ENCODE peak calls at places on chromosomes 5 and 9, in seven cellular contexts. One of them, this sample, is unnamed.

GRCh38 chr5:39476466-39477215 is 51.9 kb upstream of the DAB2 start:
- DNase-seq in astrocyte: peak
- DNase-seq in PC-3: peak
- DNase-seq in IMR-90: peak
- DNase-seq in A549: no peak
- DNase-seq in mesendoderm: peak
- DNase-seq in H9: no peak
- DNase-seq in this sample: no peak

GRCh38 chr5:32504923-32505596 is 60.5 kb upstream of the ZFR start:
- DNase-seq in mesendoderm: no peak
- DNase-seq in PC-3: no peak
- DNase-seq in IMR-90: peak
- DNase-seq in H9: no peak
- DNase-seq in astrocyte: peak
- DNase-seq in A549: no peak
- DNase-seq in this sample: no peak

GRCh38 chr5:9507974-9508373 is 37.9 kb downstream of the SEMA5A start:
- DNase-seq in IMR-90: peak
- DNase-seq in mesendoderm: no peak
- DNase-seq in astrocyte: peak
- DNase-seq in PC-3: no peak
- DNase-seq in A549: no peak
- DNase-seq in H9: no peak
- DNase-seq in this sample: peak

GRCh38 chr9:35840901-35841900 is 12.2 kb downstream of the TMEM8B start:
- DNase-seq in IMR-90: no peak
- DNase-seq in astrocyte: no peak
- DNase-seq in A549: no peak
- DNase-seq in PC-3: no peak
- DNase-seq in H9: no peak
- DNase-seq in mesendoderm: no peak
- DNase-seq in this sample: no peak

GRCh38 chr9:99299214-99300102 is 77.4 kb downstream of the SEC61B start:
- DNase-seq in PC-3: peak
- DNase-seq in astrocyte: peak
- DNase-seq in IMR-90: peak
- DNase-seq in H9: no peak
- DNase-seq in mesendoderm: peak
- DNase-seq in A549: no peak
- DNase-seq in this sample: peak

GRCh38 chr5:171418982-171419662 is at the start of gene FGF18:
- DNase-seq in H9: peak
- DNase-seq in A549: peak
- DNase-seq in IMR-90: peak
- DNase-seq in astrocyte: peak
- DNase-seq in PC-3: peak
- DNase-seq in mesendoderm: peak
- DNase-seq in this sample: peak

GRCh38 chr5:72633041-72633445 is 125.8 kb upstream of the ZNF366 start:
- DNase-seq in astrocyte: no peak
- DNase-seq in PC-3: no peak
- DNase-seq in IMR-90: peak
- DNase-seq in mesendoderm: no peak
- DNase-seq in A549: no peak
- DNase-seq in H9: no peak
- DNase-seq in this sample: no peak

GRCh38 chr5:143536364-143536763 is 132.9 kb upstream of the NR3C1 start:
- DNase-seq in astrocyte: peak
- DNase-seq in mesendoderm: peak
- DNase-seq in IMR-90: peak
- DNase-seq in H9: no peak
- DNase-seq in PC-3: peak
- DNase-seq in A549: peak
- DNase-seq in this sample: peak

GRCh38 chr9:127808347-127809001 is 5.8 kb downstream of the FPGS start:
- DNase-seq in PC-3: no peak
- DNase-seq in H9: no peak
- DNase-seq in A549: no peak
- DNase-seq in astrocyte: no peak
- DNase-seq in IMR-90: no peak
- DNase-seq in mesendoderm: no peak
- DNase-seq in this sample: no peak

GRCh38 chr5:124439609-124440008 is 306.8 kb downstream of the ZNF608 start:
- DNase-seq in mesendoderm: no peak
- DNase-seq in astrocyte: no peak
- DNase-seq in H9: no peak
- DNase-seq in A549: no peak
- DNase-seq in PC-3: no peak
- DNase-seq in IMR-90: no peak
- DNase-seq in this sample: no peak

GRCh38 chr9:93505518-93506123 is 52.2 kb upstream of the FAM120AOS start:
- DNase-seq in PC-3: no peak
- DNase-seq in mesendoderm: no peak
- DNase-seq in astrocyte: no peak
- DNase-seq in A549: no peak
- DNase-seq in IMR-90: no peak
- DNase-seq in H9: no peak
- DNase-seq in this sample: no peak

GRCh38 chr9:133125706-133126696 is 5.0 kb upstream of the RALGDS start:
- DNase-seq in PC-3: no peak
- DNase-seq in A549: no peak
- DNase-seq in astrocyte: peak
- DNase-seq in mesendoderm: no peak
- DNase-seq in H9: no peak
- DNase-seq in IMR-90: peak
- DNase-seq in this sample: no peak

GRCh38 chr9:126756876-126757415 is 47.9 kb upstream of the ZBTB43 start:
- DNase-seq in PC-3: no peak
- DNase-seq in IMR-90: no peak
- DNase-seq in astrocyte: no peak
- DNase-seq in mesendoderm: no peak
- DNase-seq in A549: no peak
- DNase-seq in H9: no peak
- DNase-seq in this sample: no peak

GRCh38 chr5:135996611-135997010 is 32.2 kb upstream of the TGFBI start:
- DNase-seq in A549: no peak
- DNase-seq in PC-3: peak
- DNase-seq in mesendoderm: no peak
- DNase-seq in astrocyte: peak
- DNase-seq in IMR-90: peak
- DNase-seq in H9: no peak
- DNase-seq in this sample: no peak

GRCh38 chr9:110591526-110591925 is 12.0 kb upstream of the SVEP1 start:
- DNase-seq in astrocyte: peak
- DNase-seq in H9: no peak
- DNase-seq in IMR-90: peak
- DNase-seq in PC-3: peak
- DNase-seq in A549: no peak
- DNase-seq in mesendoderm: peak
- DNase-seq in this sample: peak

GRCh38 chr9:4620881-4621555 is 41.1 kb upstream of the PLPP6 start:
- DNase-seq in astrocyte: peak
- DNase-seq in H9: no peak
- DNase-seq in IMR-90: peak
- DNase-seq in mesendoderm: peak
- DNase-seq in PC-3: no peak
- DNase-seq in A549: no peak
- DNase-seq in this sample: no peak

GRCh38 chr5:170681013-170681433 is 102.5 kb upstream of the GABRP start:
- DNase-seq in astrocyte: peak
- DNase-seq in A549: peak
- DNase-seq in H9: peak
- DNase-seq in mesendoderm: peak
- DNase-seq in PC-3: peak
- DNase-seq in IMR-90: peak
- DNase-seq in this sample: peak

GRCh38 chr9:112035166-112035816 is 138.7 kb downstream of the UGCG start:
- DNase-seq in PC-3: no peak
- DNase-seq in astrocyte: no peak
- DNase-seq in A549: no peak
- DNase-seq in mesendoderm: no peak
- DNase-seq in IMR-90: no peak
- DNase-seq in H9: no peak
- DNase-seq in this sample: no peak

GRCh38 chr5:98750693-98751092 is 22.8 kb upstream of the RGMB start:
- DNase-seq in IMR-90: no peak
- DNase-seq in A549: no peak
- DNase-seq in astrocyte: no peak
- DNase-seq in PC-3: peak
- DNase-seq in H9: peak
- DNase-seq in mesendoderm: peak
- DNase-seq in this sample: peak

GRCh38 chr5:142115937-142116614 is 7.5 kb downstream of the NDFIP1 start:
- DNase-seq in mesendoderm: no peak
- DNase-seq in PC-3: peak
- DNase-seq in astrocyte: peak
- DNase-seq in IMR-90: peak
- DNase-seq in H9: no peak
- DNase-seq in A549: no peak
- DNase-seq in this sample: peak

GRCh38 chr5:73801736-73802135 is 175.7 kb downstream of the ARHGEF28 start:
- DNase-seq in astrocyte: peak
- DNase-seq in A549: no peak
- DNase-seq in PC-3: no peak
- DNase-seq in IMR-90: no peak
- DNase-seq in mesendoderm: no peak
- DNase-seq in H9: no peak
- DNase-seq in this sample: no peak

GRCh38 chr5:38267372-38267771 is 9.0 kb downstream of the EGFLAM start:
- DNase-seq in PC-3: no peak
- DNase-seq in IMR-90: no peak
- DNase-seq in mesendoderm: no peak
- DNase-seq in H9: no peak
- DNase-seq in astrocyte: no peak
- DNase-seq in A549: no peak
- DNase-seq in this sample: no peak

DNA sequence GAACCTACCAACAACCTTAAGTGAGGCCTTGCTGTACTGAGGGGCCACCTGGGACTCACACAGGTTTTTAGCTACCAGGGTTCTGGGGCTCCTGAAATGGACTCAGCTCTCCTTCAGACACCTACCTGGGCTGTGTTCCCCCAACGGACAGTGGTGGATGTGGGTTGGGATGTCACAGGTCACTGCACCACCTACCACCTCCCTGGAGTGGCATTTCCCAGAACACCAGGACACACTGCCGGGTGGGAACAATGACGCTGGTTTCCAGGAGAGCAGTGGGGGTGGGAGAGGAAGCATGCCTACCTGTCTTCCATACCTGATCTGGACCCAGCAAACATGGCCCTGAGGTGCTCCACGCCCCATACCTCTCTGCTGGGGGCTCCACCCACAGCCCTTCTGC is 20.9 kb downstream of the ERGIC1 start:
- DNase-seq in A549: no peak
- DNase-seq in PC-3: no peak
- DNase-seq in H9: no peak
- DNase-seq in mesendoderm: no peak
- DNase-seq in astrocyte: no peak
- DNase-seq in IMR-90: no peak
- DNase-seq in this sample: no peak
- H3K4me2 ChIP-seq in A549: peak
- H3K4me2 ChIP-seq in PC-3: no peak
- H3K4me2 ChIP-seq in H9: no peak
- H3K4me2 ChIP-seq in mesendoderm: no peak
- H3K4me2 ChIP-seq in astrocyte: no peak
- H3K4me2 ChIP-seq in IMR-90: peak
- H3K4me2 ChIP-seq in this sample: no peak

GRCh38 chr9:94817291-94818195 is 91.0 kb downstream of the AOPEP start:
- DNase-seq in astrocyte: no peak
- DNase-seq in H9: no peak
- DNase-seq in IMR-90: no peak
- DNase-seq in mesendoderm: no peak
- DNase-seq in PC-3: no peak
- DNase-seq in A549: no peak
- DNase-seq in this sample: no peak
- H3K4me2 ChIP-seq in astrocyte: no peak
- H3K4me2 ChIP-seq in H9: no peak
- H3K4me2 ChIP-seq in IMR-90: peak
- H3K4me2 ChIP-seq in mesendoderm: no peak
- H3K4me2 ChIP-seq in PC-3: peak
- H3K4me2 ChIP-seq in A549: peak
- H3K4me2 ChIP-seq in this sample: peak

GRCh38 chr5:131747180-131748105 is 49.4 kb downstream of the FNIP1 start:
- DNase-seq in mesendoderm: no peak
- DNase-seq in A549: no peak
- DNase-seq in IMR-90: peak
- DNase-seq in H9: no peak
- DNase-seq in astrocyte: peak
- DNase-seq in PC-3: peak
- DNase-seq in this sample: peak
- H3K4me2 ChIP-seq in mesendoderm: no peak
- H3K4me2 ChIP-seq in A549: no peak
- H3K4me2 ChIP-seq in IMR-90: peak
- H3K4me2 ChIP-seq in H9: no peak
- H3K4me2 ChIP-seq in astrocyte: peak
- H3K4me2 ChIP-seq in PC-3: peak
- H3K4me2 ChIP-seq in this sample: no peak

GRCh38 chr5:34487956-34488355 is 168.2 kb upstream of the RAI14 start:
- DNase-seq in A549: no peak
- DNase-seq in H9: no peak
- DNase-seq in IMR-90: no peak
- DNase-seq in PC-3: no peak
- DNase-seq in astrocyte: no peak
- DNase-seq in mesendoderm: no peak
- DNase-seq in this sample: no peak

GRCh38 chr5:34486808-34487201 is 169.3 kb upstream of the RAI14 start:
- DNase-seq in H9: no peak
- DNase-seq in astrocyte: no peak
- DNase-seq in A549: no peak
- DNase-seq in mesendoderm: no peak
- DNase-seq in PC-3: no peak
- DNase-seq in IMR-90: no peak
- DNase-seq in this sample: no peak

GRCh38 chr5:34484591-34485228 is 171.4 kb upstream of the RAI14 start:
- DNase-seq in mesendoderm: no peak
- DNase-seq in IMR-90: peak
- DNase-seq in H9: peak
- DNase-seq in astrocyte: peak
- DNase-seq in PC-3: peak
- DNase-seq in A549: no peak
- DNase-seq in this sample: no peak

GRCh38 chr5:34487202-34487879 is 168.8 kb upstream of the RAI14 start:
- DNase-seq in mesendoderm: no peak
- DNase-seq in H9: no peak
- DNase-seq in A549: no peak
- DNase-seq in astrocyte: peak
- DNase-seq in PC-3: peak
- DNase-seq in IMR-90: peak
- DNase-seq in this sample: peak

GRCh38 chr5:34486160-34486765 is 169.9 kb upstream of the RAI14 start:
- DNase-seq in H9: peak
- DNase-seq in A549: peak
- DNase-seq in IMR-90: peak
- DNase-seq in mesendoderm: peak
- DNase-seq in PC-3: peak
- DNase-seq in astrocyte: peak
- DNase-seq in this sample: peak
- H3K4me2 ChIP-seq in H9: no peak
- H3K4me2 ChIP-seq in A549: peak
- H3K4me2 ChIP-seq in IMR-90: peak
- H3K4me2 ChIP-seq in mesendoderm: no peak
- H3K4me2 ChIP-seq in PC-3: peak
- H3K4me2 ChIP-seq in astrocyte: peak
- H3K4me2 ChIP-seq in this sample: no peak

GRCh38 chr5:43110606-43111170 is 10.0 kb upstream of the ZNF131 start:
- DNase-seq in IMR-90: no peak
- DNase-seq in PC-3: peak
- DNase-seq in H9: peak
- DNase-seq in A549: peak
- DNase-seq in astrocyte: no peak
- DNase-seq in mesendoderm: peak
- DNase-seq in this sample: no peak
- H3K4me2 ChIP-seq in IMR-90: no peak
- H3K4me2 ChIP-seq in PC-3: no peak
- H3K4me2 ChIP-seq in H9: no peak
- H3K4me2 ChIP-seq in A549: no peak
- H3K4me2 ChIP-seq in astrocyte: no peak
- H3K4me2 ChIP-seq in mesendoderm: no peak
- H3K4me2 ChIP-seq in this sample: no peak

This sample was measured in mammary epithelial cell.